ENCODE peak calls at places on chromosome 1, in nine cellular contexts. One of them, this sample, is unnamed.

GRCh38 chr1:159580340-159580739 is 7.3 kb upstream of the APCS start:
- DNase-seq in DMS153: no peak
- DNase-seq in NCI-H460: no peak
- DNase-seq in stimulated activated effector memory CD8-positive, alpha-beta T cell treated with anti-CD3 and anti-CD28 coated beads, Interleukin-12 subunit alpha, Interleukin-12 subunit beta, amount 100 ng/mL, for 72 hours: no peak
- DNase-seq in AG04450: no peak
- DNase-seq in RWPE1: no peak
- DNase-seq in small intestine: no peak
- DNase-seq in HCEC 1CT: no peak
- DNase-seq in aorta: no peak
- DNase-seq in this sample: no peak

GRCh38 chr1:15559189-15559815 is 25.5 kb downstream of the AGMAT start:
- DNase-seq in stimulated activated effector memory CD8-positive, alpha-beta T cell treated with anti-CD3 and anti-CD28 coated beads, Interleukin-12 subunit alpha, Interleukin-12 subunit beta, amount 100 ng/mL, for 72 hours: no peak
- DNase-seq in aorta: no peak
- DNase-seq in DMS153: no peak
- DNase-seq in AG04450: no peak
- DNase-seq in small intestine: peak; percentile 91
- DNase-seq in HCEC 1CT: no peak
- DNase-seq in NCI-H460: no peak
- DNase-seq in RWPE1: peak; percentile 53
- DNase-seq in this sample: no peak

GRCh38 chr1:41534181-41535076 is 49.9 kb upstream of the EDN2 start:
- DNase-seq in stimulated activated effector memory CD8-positive, alpha-beta T cell treated with anti-CD3 and anti-CD28 coated beads, Interleukin-12 subunit alpha, Interleukin-12 subunit beta, amount 100 ng/mL, for 72 hours: no peak
- DNase-seq in NCI-H460: no peak
- DNase-seq in HCEC 1CT: no peak
- DNase-seq in RWPE1: no peak
- DNase-seq in aorta: peak; percentile 48
- DNase-seq in DMS153: no peak
- DNase-seq in AG04450: no peak
- DNase-seq in small intestine: no peak
- DNase-seq in this sample: no peak

GRCh38 chr1:2522230-2522629 is 4.2 kb downstream of the PANK4 start:
- DNase-seq in small intestine: no peak
- DNase-seq in RWPE1: no peak
- DNase-seq in NCI-H460: no peak
- DNase-seq in HCEC 1CT: no peak
- DNase-seq in AG04450: no peak
- DNase-seq in DMS153: no peak
- DNase-seq in aorta: no peak
- DNase-seq in stimulated activated effector memory CD8-positive, alpha-beta T cell treated with anti-CD3 and anti-CD28 coated beads, Interleukin-12 subunit alpha, Interleukin-12 subunit beta, amount 100 ng/mL, for 72 hours: no peak
- DNase-seq in this sample: no peak

GRCh38 chr1:33321178-33321577 is 280 bp upstream of the A3GALT2 start:
- DNase-seq in aorta: peak; percentile 39
- DNase-seq in small intestine: no peak
- DNase-seq in HCEC 1CT: peak; percentile 1
- DNase-seq in DMS153: no peak
- DNase-seq in stimulated activated effector memory CD8-positive, alpha-beta T cell treated with anti-CD3 and anti-CD28 coated beads, Interleukin-12 subunit alpha, Interleukin-12 subunit beta, amount 100 ng/mL, for 72 hours: no peak
- DNase-seq in RWPE1: peak; percentile 30
- DNase-seq in NCI-H460: no peak
- DNase-seq in AG04450: no peak
- DNase-seq in this sample: no peak

GRCh38 chr1:246280551-246280950 is 226.5 kb downstream of the SMYD3 start:
- DNase-seq in DMS153: peak; percentile 36
- DNase-seq in NCI-H460: no peak
- DNase-seq in RWPE1: no peak
- DNase-seq in stimulated activated effector memory CD8-positive, alpha-beta T cell treated with anti-CD3 and anti-CD28 coated beads, Interleukin-12 subunit alpha, Interleukin-12 subunit beta, amount 100 ng/mL, for 72 hours: no peak
- DNase-seq in HCEC 1CT: peak; percentile 13
- DNase-seq in small intestine: peak; percentile 24
- DNase-seq in AG04450: no peak
- DNase-seq in aorta: no peak
- DNase-seq in this sample: no peak

GRCh38 chr1:111556318-111557037 is 53.0 kb upstream of the ADORA3 start:
- DNase-seq in stimulated activated effector memory CD8-positive, alpha-beta T cell treated with anti-CD3 and anti-CD28 coated beads, Interleukin-12 subunit alpha, Interleukin-12 subunit beta, amount 100 ng/mL, for 72 hours: no peak
- DNase-seq in HCEC 1CT: no peak
- DNase-seq in RWPE1: no peak
- DNase-seq in NCI-H460: no peak
- DNase-seq in AG04450: no peak
- DNase-seq in small intestine: no peak
- DNase-seq in DMS153: no peak
- DNase-seq in aorta: no peak
- DNase-seq in this sample: no peak

GRCh38 chr1:159222075-159222865 is 17.6 kb downstream of the ACKR1 start:
- DNase-seq in RWPE1: no peak
- DNase-seq in small intestine: no peak
- DNase-seq in stimulated activated effector memory CD8-positive, alpha-beta T cell treated with anti-CD3 and anti-CD28 coated beads, Interleukin-12 subunit alpha, Interleukin-12 subunit beta, amount 100 ng/mL, for 72 hours: no peak
- DNase-seq in HCEC 1CT: no peak
- DNase-seq in NCI-H460: no peak
- DNase-seq in AG04450: no peak
- DNase-seq in DMS153: no peak
- DNase-seq in aorta: no peak
- DNase-seq in this sample: no peak

GRCh38 chr1:171852273-171852672 is 11.0 kb downstream of the DNM3 start:
- DNase-seq in small intestine: no peak
- DNase-seq in HCEC 1CT: peak; percentile 19
- DNase-seq in NCI-H460: no peak
- DNase-seq in RWPE1: no peak
- DNase-seq in AG04450: no peak
- DNase-seq in stimulated activated effector memory CD8-positive, alpha-beta T cell treated with anti-CD3 and anti-CD28 coated beads, Interleukin-12 subunit alpha, Interleukin-12 subunit beta, amount 100 ng/mL, for 72 hours: no peak
- DNase-seq in aorta: no peak
- DNase-seq in DMS153: no peak
- DNase-seq in this sample: no peak

This sample was measured in germinal center.